ENCODE peak calls at places on chromosome 16, in four cellular contexts. Z, W, D and V are unnamed samples.

GRCh38 chr16:66904846-66905632 is 13.6 kb downstream of the CDH16 start:
- DNase-seq in Z (no peak), W (no peak), D (no peak), V (no peak)

GRCh38 chr16:88906535-88907105 is 40.2 kb upstream of the PABPN1L start:
- DNase-seq in Z (no peak), W (no peak), D (no peak), V (no peak)

GRCh38 chr16:81401035-81401950 is 43.3 kb upstream of the CMIP start:
- DNase-seq in Z (no peak), W (no peak), D (peak), V (peak)

GRCh38 chr16:1706386-1707192 is 594 bp downstream of the MAPK8IP3 start:
- DNase-seq in Z (no peak), W (no peak), D (peak), V (peak)

GRCh38 chr16:64920211-64920610 is 201.7 kb downstream of the CDH11 start:
- DNase-seq in Z (no peak), W (no peak), D (no peak), V (no peak)

GRCh38 chr16:50099957-50100648 is 34.3 kb downstream of the HEATR3 start:
- DNase-seq in Z (no peak), W (no peak), D (no peak), V (no peak)

GRCh38 chr16:52618753-52619497 is 72.0 kb upstream of the TOX3 start:
- DNase-seq in Z (no peak), W (no peak), D (no peak), V (no peak)

GRCh38 chr16:2663553-2664521 is 18.5 kb upstream of the KCTD5 start:
- DNase-seq in Z (no peak), W (no peak), D (peak), V (no peak)

GRCh38 chr16:13557476-13557875 is 362.5 kb upstream of the ERCC4 start:
- DNase-seq in Z (no peak), W (no peak), D (no peak), V (no peak)

GRCh38 chr16:68934402-68934801 is 91.1 kb downstream of the TANGO6 start:
- DNase-seq in Z (no peak), W (no peak), D (no peak), V (no peak)

GRCh38 chr16:6343157-6343556 is 989.5 kb upstream of the RBFOX1 start:
- DNase-seq in Z (no peak), W (no peak), D (no peak), V (no peak)

GRCh38 chr16:48374255-48374654 is 11.0 kb downstream of the SIAH1 start:
- DNase-seq in Z (no peak), W (no peak), D (no peak), V (no peak)

GRCh38 chr16:9665851-9666271 is 516.4 kb downstream of the GRIN2A start:
- DNase-seq in Z (no peak), W (no peak), D (no peak), V (no peak)

GRCh38 chr16:57612494-57612893 is 15.9 kb upstream of the ADGRG1 start:
- DNase-seq in Z (no peak), W (peak), D (no peak), V (no peak)

GRCh38 chr16:56365552-56365951 is 59.8 kb downstream of the AMFR start:
- DNase-seq in Z (no peak), W (no peak), D (no peak), V (no peak)

GRCh38 chr16:31664683-31665482 is 137.2 kb downstream of the AHSP start:
- DNase-seq in Z (no peak), W (no peak), D (no peak), V (no peak)

GRCh38 chr16:10827691-10828341 is 9.2 kb upstream of the TVP23A start:
- DNase-seq in Z (no peak), W (no peak), D (peak), V (no peak)

GRCh38 chr16:2037631-2038358 is 9.8 kb downstream of the NTHL1 start:
- DNase-seq in Z (no peak), W (no peak), D (no peak), V (no peak)

GRCh38 chr16:31712064-31712540 is 161.5 kb upstream of the ZNF267 start:
- DNase-seq in Z (no peak), W (no peak), D (no peak), V (no peak)

GRCh38 chr16:47475786-47476185 is 14.7 kb downstream of the PHKB start:
- DNase-seq in Z (no peak), W (no peak), D (no peak), V (no peak)

GRCh38 chr16:55236655-55237054 is 87.3 kb upstream of the IRX6 start:
- DNase-seq in Z (no peak), W (no peak), D (no peak), V (no peak)

GRCh38 chr16:4682616-4683254 is 10.6 kb upstream of the NUDT16L1 start:
- DNase-seq in Z (no peak), W (peak), D (no peak), V (no peak)

GRCh38 chr16:15757630-15758251 is 99.1 kb downstream of the MYH11 start:
- DNase-seq in Z (no peak), W (no peak), D (no peak), V (no peak)

GRCh38 chr16:59053911-59054310 is 319.8 kb upstream of the GOT2 start:
- DNase-seq in Z (no peak), W (no peak), D (no peak), V (no peak)

GRCh38 chr16:63714876-63715275 is 1407.0 kb downstream of the CDH11 start:
- DNase-seq in Z (no peak), W (no peak), D (no peak), V (no peak)

GRCh38 chr16:88941933-88942909 is 34.8 kb downstream of the CBFA2T3 start:
- DNase-seq in Z (no peak), W (peak), D (no peak), V (peak)

GRCh38 chr16:69942099-69942491 is 9.0 kb upstream of the CLEC18A start:
- DNase-seq in Z (no peak), W (no peak), D (no peak), V (no peak)

GRCh38 chr16:84813141-84813933 is 6.4 kb upstream of the CRISPLD2 start:
- DNase-seq in Z (no peak), W (no peak), D (no peak), V (no peak)

GRCh38 chr16:83903739-83904138 is 4.8 kb downstream of the MLYCD start:
- DNase-seq in Z (no peak), W (no peak), D (no peak), V (no peak)

GRCh38 chr16:84933774-84934571 is 77.4 kb downstream of the ZDHHC7 start:
- DNase-seq in Z (no peak), W (no peak), D (peak), V (no peak)

GRCh38 chr16:48444574-48444973 is 59.4 kb upstream of the SIAH1 start:
- DNase-seq in Z (no peak), W (no peak), D (peak), V (no peak)

GRCh38 chr16:49277766-49278566 is 3.7 kb downstream of the CBLN1 start:
- DNase-seq in Z (no peak), W (no peak), D (no peak), V (no peak)

GRCh38 chr16:2530629-2531318 is 434 bp downstream of the CEMP1 start:
- DNase-seq in Z (no peak), W (no peak), D (no peak), V (no peak)

GRCh38 chr16:58127033-58127556 is 2.1 kb downstream of the CFAP20 start:
- DNase-seq in Z (no peak), W (no peak), D (peak), V (no peak)

GRCh38 chr16:90020838-90021382 is 1.7 kb upstream of the DBNDD1 start:
- DNase-seq in Z (no peak), W (no peak), D (peak), V (no peak)

GRCh38 chr16:1070084-1070987 is 2.2 kb upstream of the SSTR5 start:
- DNase-seq in Z (no peak), W (no peak), D (no peak), V (no peak)

GRCh38 chr16:15829460-15829859 is 27.4 kb downstream of the MYH11 start:
- DNase-seq in Z (no peak), W (no peak), D (peak), V (no peak)

GRCh38 chr16:89308391-89309333 is 91.2 kb downstream of the ZNF778 start:
- DNase-seq in Z (no peak), W (no peak), D (no peak), V (no peak)

GRCh38 chr16:52071101-52071500 is 475.8 kb downstream of the TOX3 start:
- DNase-seq in Z (no peak), W (no peak), D (no peak), V (no peak)